ENCODE peak calls at places on chromosomes 13 and 19, in eight cellular contexts. I is neural crest cell, C is stomach, O is Peyer's patch, X is mucosa of descending colon, U is body of pancreas, F is tibial artery, Q is WTC11. T is an unnamed sample.

GRCh38 chr19:49462492-49462891 is 9.5 kb downstream of the ALDH16A1 start:
- DNase-seq in I (no peak), C (no peak), O (no peak), X (no peak), U (no peak), F (no peak), Q (no peak), T (no peak)

GRCh38 chr13:63297162-63297561 is 1881.5 kb upstream of the PCDH20 start:
- DNase-seq in I (no peak), C (no peak), O (no peak), X (no peak), U (no peak), F (no peak), Q (no peak), T (no peak)

GRCh38 chr19:30074096-30074495 is 132.1 kb downstream of the URI1 start:
- DNase-seq in I (no peak), C (no peak), O (no peak), X (no peak), U (no peak), F (no peak), Q (no peak), T (no peak)

GRCh38 chr19:22532388-22533310 is 101.5 kb upstream of the ZNF492 start:
- DNase-seq in I (no peak), C (no peak), O (peak), X (peak), U (peak), F (peak), Q (no peak), T (no peak)

GRCh38 chr13:102770435-102770834 is 3.2 kb downstream of the TEX30 start:
- DNase-seq in I (no peak), C (no peak), O (no peak), X (no peak), U (no peak), F (no peak), Q (no peak), T (no peak)

GRCh38 chr13:113083402-113084061 is 22.1 kb upstream of the F7 start:
- DNase-seq in I (no peak), C (no peak), O (no peak), X (peak), U (no peak), F (no peak), Q (no peak), T (no peak)

GRCh38 chr13:109788372-109789195 is 2.2 kb upstream of the IRS2 start:
- DNase-seq in I (no peak), C (no peak), O (no peak), X (no peak), U (no peak), F (no peak), Q (no peak), T (no peak)

GRCh38 chr13:44131069-44131614 is 242.5 kb upstream of the SERP2 start:
- DNase-seq in I (no peak), C (no peak), O (no peak), X (no peak), U (no peak), F (no peak), Q (no peak), T (no peak)

GRCh38 chr19:16415806-16416205 is 56.0 kb downstream of the EPS15L1 start:
- DNase-seq in I (no peak), C (no peak), O (no peak), X (no peak), U (no peak), F (no peak), Q (no peak), T (no peak)

GRCh38 chr19:10644351-10645007 is 9.7 kb upstream of the ILF3 start:
- DNase-seq in I (peak), C (peak), O (peak), X (peak), U (peak), F (peak), Q (peak), T (peak)

GRCh38 chr13:74575729-74576125 is 441.5 kb upstream of the KLF12 start:
- DNase-seq in I (peak), C (peak), O (peak), X (peak), U (peak), F (peak), Q (peak), T (peak)

GRCh38 chr19:35404879-35405622 is 34.2 kb downstream of the GPR42 start:
- DNase-seq in I (no peak), C (peak), O (no peak), X (no peak), U (no peak), F (no peak), Q (no peak), T (no peak)

GRCh38 chr13:77114271-77114670 is 87.3 kb upstream of the FBXL3 start:
- DNase-seq in I (no peak), C (no peak), O (no peak), X (no peak), U (no peak), F (no peak), Q (no peak), T (no peak)

GRCh38 chr13:37074703-37075102 is 15.2 kb upstream of the SUPT20H start:
- DNase-seq in I (no peak), C (no peak), O (no peak), X (no peak), U (no peak), F (no peak), Q (no peak), T (no peak)

GRCh38 chr13:26919311-26919710 is 158.7 kb upstream of the GPR12 start:
- DNase-seq in I (no peak), C (no peak), O (no peak), X (no peak), U (no peak), F (no peak), Q (no peak), T (no peak)

GRCh38 chr13:72599148-72599743 is 128.2 kb downstream of the MZT1 start:
- DNase-seq in I (no peak), C (no peak), O (no peak), X (no peak), U (no peak), F (no peak), Q (no peak), T (no peak)

GRCh38 chr19:47186337-47187022 is 44.5 kb downstream of the BBC3 start:
- DNase-seq in I (no peak), C (no peak), O (peak), X (peak), U (no peak), F (no peak), Q (no peak), T (no peak)

GRCh38 chr19:10662384-10663251 is 8.5 kb downstream of the ILF3 start:
- DNase-seq in I (no peak), C (no peak), O (no peak), X (no peak), U (no peak), F (no peak), Q (no peak), T (no peak)

GRCh38 chr13:108944760-108945159 is 315.3 kb downstream of the MYO16 start:
- DNase-seq in I (no peak), C (no peak), O (no peak), X (no peak), U (no peak), F (no peak), Q (no peak), T (no peak)

GRCh38 chr19:48681127-48681470 is 8.3 kb upstream of the NTN5 start:
- DNase-seq in I (no peak), C (peak), O (no peak), X (no peak), U (no peak), F (no peak), Q (no peak), T (no peak)

GRCh38 chr19:50500753-50501151 is 10.2 kb downstream of the JOSD2 start:
- DNase-seq in I (no peak), C (no peak), O (no peak), X (peak), U (no peak), F (no peak), Q (no peak), T (no peak)

GRCh38 chr19:50498219-50499056 is 12.6 kb downstream of the JOSD2 start:
- DNase-seq in I (no peak), C (no peak), O (no peak), X (no peak), U (no peak), F (no peak), Q (no peak), T (no peak)

GRCh38 chr19:50501568-50502475 is 9.2 kb downstream of the JOSD2 start:
- DNase-seq in I (no peak), C (no peak), O (no peak), X (peak), U (no peak), F (no peak), Q (no peak), T (no peak)

GRCh38 chr19:50501186-50501567 is 9.8 kb downstream of the JOSD2 start:
- DNase-seq in I (no peak), C (no peak), O (no peak), X (no peak), U (no peak), F (no peak), Q (no peak), T (no peak)

GRCh38 chr19:50500060-50500752 is 10.8 kb downstream of the JOSD2 start:
- DNase-seq in I (no peak), C (no peak), O (no peak), X (peak), U (no peak), F (no peak), Q (peak), T (no peak)
- TF ChIP-seq CTCF in I (peak), C (no peak), O (no peak), X (no peak), U (no peak), F (no peak), Q (no peak), T (peak)

GRCh38 chr19:20367811-20368294 is 197.7 kb downstream of the ZNF737 start:
- DNase-seq in I (no peak), C (peak), O (no peak), X (no peak), U (peak), F (no peak), Q (peak), T (no peak)
- TF ChIP-seq CTCF in I (no peak), C (no peak), O (no peak), X (no peak), U (no peak), F (no peak), Q (no peak), T (no peak)

GRCh38 chr19:40804783-40805242 is 5.8 kb downstream of the EGLN2 start:
- DNase-seq in I (no peak), C (peak), O (no peak), X (no peak), U (no peak), F (no peak), Q (no peak), T (no peak)
- TF ChIP-seq CTCF in I (no peak), C (no peak), O (no peak), X (no peak), U (no peak), F (no peak), Q (no peak), T (no peak)

GRCh38 chr13:97366172-97366688 is 67.7 kb upstream of the RAP2A start:
- DNase-seq in I (no peak), C (no peak), O (no peak), X (no peak), U (no peak), F (no peak), Q (no peak), T (no peak)
- TF ChIP-seq CTCF in I (peak), C (no peak), O (no peak), X (no peak), U (no peak), F (no peak), Q (no peak), T (no peak)

T was measured in mesothelial cell of epicardium.